ENCODE peak calls at places on chromosome 7, in four cellular contexts. V is activated naive CD4-positive, alpha-beta T cell treated with anti-CD3 and anti-CD28 coated beads, Interleukin-2, amount 50 U/mL, for 72 hours; E is NCI-H1105 treated with DMSO at 0.1 percent for 48 hours; D is stimulated activated CD4-positive, alpha-beta T cell treated with anti-CD3 and anti-CD28 coated beads, Interleukin-15, amount 100 ng/mL, for 1 hour. J is an unnamed sample.

GRCh38 chr7:155216475-155217272 is 81.0 kb upstream of the INSIG1 start:
- DNase-seq in V (no peak), E (no peak), D (no peak), J (peak)

GRCh38 chr7:95916573-95917371 is 144.4 kb downstream of the DYNC1I1 start:
- DNase-seq in V (peak), E (peak), D (peak), J (peak)

GRCh38 chr7:49631071-49631826 is 142.2 kb upstream of the VWC2 start:
- DNase-seq in V (no peak), E (no peak), D (no peak), J (no peak)

GRCh38 chr7:131327049-131327625 is 539 bp upstream of the MKLN1 start:
- DNase-seq in V (peak), E (peak), D (no peak), J (no peak)

GRCh38 chr7:106767498-106768323 is 97.4 kb upstream of the PIK3CG start:
- DNase-seq in V (no peak), E (no peak), D (no peak), J (no peak)

GRCh38 chr7:69309601-69310000 is 288.7 kb upstream of the AUTS2 start:
- DNase-seq in V (no peak), E (no peak), D (no peak), J (no peak)

GRCh38 chr7:12719141-12719919 is 31.9 kb downstream of the ARL4A start:
- DNase-seq in V (no peak), E (no peak), D (no peak), J (peak)

GRCh38 chr7:5586963-5587348 is 163.3 kb upstream of the TNRC18 start:
- DNase-seq in V (no peak), E (no peak), D (no peak), J (no peak)

GRCh38 chr7:155811895-155812761 is at the start of gene SHH:
- DNase-seq in V (no peak), E (peak), D (no peak), J (no peak)

GRCh38 chr7:26910221-26910620 is 45.8 kb upstream of the SKAP2 start:
- DNase-seq in V (no peak), E (no peak), D (no peak), J (no peak)

GRCh38 chr7:116671681-116672595 is at the start of gene MET:
- DNase-seq in V (no peak), E (peak), D (no peak), J (peak)

GRCh38 chr7:80253237-80253636 is 118.6 kb downstream of the GNAI1 start:
- DNase-seq in V (no peak), E (no peak), D (no peak), J (no peak)

GRCh38 chr7:131235489-131236317 is 92.0 kb upstream of the MKLN1 start:
- DNase-seq in V (peak), E (no peak), D (peak), J (no peak)

GRCh38 chr7:90266808-90267207 is 21.8 kb downstream of the CFAP69 start:
- DNase-seq in V (no peak), E (no peak), D (no peak), J (no peak)

GRCh38 chr7:83014546-83014945 is 148.1 kb downstream of the PCLO start:
- DNase-seq in V (no peak), E (no peak), D (no peak), J (no peak)

GRCh38 chr7:7702826-7703225 is 15.6 kb downstream of the RPA3 start:
- DNase-seq in V (no peak), E (peak), D (no peak), J (no peak)

GRCh38 chr7:42650171-42650570 is 261.7 kb downstream of the C7orf25 start:
- DNase-seq in V (no peak), E (no peak), D (no peak), J (no peak)

J was measured in suprapubic skin.